ENCODE peak calls at places on chromosome 9, in six cellular contexts. One of them, this sample, is unnamed.

GRCh38 chr9:135086597-135087488 is 625 bp upstream of the OLFM1 start:
- DNase-seq in substantia nigra: no peak
- DNase-seq in progenitor cell of endocrine pancreas: no peak
- DNase-seq in fibroblast of the aortic adventitia: no peak
- DNase-seq in Peyer's patch: no peak
- DNase-seq in IMR-90: no peak
- DNase-seq in this sample: peak

GRCh38 chr9:121889990-121890563 is 203.0 kb downstream of the TTLL11 start:
- DNase-seq in substantia nigra: no peak
- DNase-seq in progenitor cell of endocrine pancreas: no peak
- DNase-seq in fibroblast of the aortic adventitia: peak
- DNase-seq in Peyer's patch: no peak
- DNase-seq in IMR-90: peak
- DNase-seq in this sample: peak

GRCh38 chr9:86322973-86323644 is 31.1 kb downstream of the TUT7 start:
- DNase-seq in substantia nigra: no peak
- DNase-seq in progenitor cell of endocrine pancreas: no peak
- DNase-seq in fibroblast of the aortic adventitia: peak
- DNase-seq in Peyer's patch: no peak
- DNase-seq in IMR-90: peak
- DNase-seq in this sample: no peak

GRCh38 chr9:37471942-37472679 is 6.9 kb upstream of the ZBTB5 start:
- DNase-seq in substantia nigra: no peak
- DNase-seq in progenitor cell of endocrine pancreas: no peak
- DNase-seq in fibroblast of the aortic adventitia: peak
- DNase-seq in Peyer's patch: no peak
- DNase-seq in IMR-90: peak
- DNase-seq in this sample: no peak

GRCh38 chr9:120477534-120478001 is 102.4 kb downstream of the CDK5RAP2 start:
- DNase-seq in substantia nigra: peak
- DNase-seq in progenitor cell of endocrine pancreas: peak
- DNase-seq in fibroblast of the aortic adventitia: peak
- DNase-seq in Peyer's patch: no peak
- DNase-seq in IMR-90: peak
- DNase-seq in this sample: peak

GRCh38 chr9:99076483-99077171 is 28.3 kb upstream of the TGFBR1 start:
- DNase-seq in substantia nigra: no peak
- DNase-seq in progenitor cell of endocrine pancreas: no peak
- DNase-seq in fibroblast of the aortic adventitia: no peak
- DNase-seq in Peyer's patch: peak
- DNase-seq in IMR-90: no peak
- DNase-seq in this sample: no peak

GRCh38 chr9:92962846-92963245 is 15.5 kb downstream of the FGD3 start:
- DNase-seq in substantia nigra: no peak
- DNase-seq in progenitor cell of endocrine pancreas: no peak
- DNase-seq in fibroblast of the aortic adventitia: no peak
- DNase-seq in Peyer's patch: no peak
- DNase-seq in IMR-90: no peak
- DNase-seq in this sample: no peak

GRCh38 chr9:14075218-14075617 is 238.7 kb downstream of the NFIB start:
- DNase-seq in substantia nigra: no peak
- DNase-seq in progenitor cell of endocrine pancreas: no peak
- DNase-seq in fibroblast of the aortic adventitia: no peak
- DNase-seq in Peyer's patch: no peak
- DNase-seq in IMR-90: no peak
- DNase-seq in this sample: no peak

GRCh38 chr9:127170049-127170448 is 47.6 kb upstream of the ANGPTL2 start:
- DNase-seq in substantia nigra: no peak
- DNase-seq in progenitor cell of endocrine pancreas: no peak
- DNase-seq in fibroblast of the aortic adventitia: no peak
- DNase-seq in Peyer's patch: no peak
- DNase-seq in IMR-90: no peak
- DNase-seq in this sample: peak